ENCODE peak calls at places on chromosomes 11 and 22, in eight cellular contexts. U, D, G, Y, J, Q, A and C are unnamed samples. For H3K4me1, the result is how much of the 10 kb centered on the place peaks cover.

GRCh38 chr11:9206496-9206895 is 58.7 kb downstream of the DENND5A start:
- DNase-seq in Q (no peak), G (no peak), A (no peak), D (no peak), J (no peak), U (no peak), Y (no peak), C (no peak)

GRCh38 chr11:61815790-61816735 is 740 bp downstream of the FADS1 start:
- DNase-seq in A (peak), J (peak), D (peak), G (peak), U (peak), Q (peak), Y (peak), C (no peak)

GRCh38 chr22:30220338-30221009 is 26.1 kb downstream of the LIF start:
- DNase-seq in J (no peak), D (no peak), U (no peak), Q (no peak), G (no peak), A (no peak), Y (no peak), C (no peak)

GRCh38 chr11:45654741-45655283 is 10.6 kb downstream of the CHST1 start:
- DNase-seq in Q (peak), A (no peak), D (no peak), J (no peak), Y (no peak), G (no peak), U (no peak), C (no peak)

GRCh38 chr11:70331901-70332300 is 61.4 kb downstream of the PPFIA1 start:
- DNase-seq in A (no peak), Q (peak), U (no peak), J (no peak), G (no peak), D (no peak), Y (no peak), C (no peak)

GRCh38 chr22:24416611-24417010 is 10.8 kb upstream of the ADORA2A start:
- DNase-seq in U (no peak), G (no peak), Q (no peak), Y (no peak), A (no peak), J (no peak), D (no peak), C (no peak)

GRCh38 chr11:126405374-126405773 is 49.9 kb downstream of the ST3GAL4 start:
- DNase-seq in U (no peak), Y (peak), G (no peak), D (no peak), J (peak), Q (no peak), A (peak), C (no peak)

GRCh38 chr11:45674481-45675190 is 9.2 kb upstream of the CHST1 start:
- DNase-seq in Y (no peak), U (no peak), Q (no peak), J (no peak), G (no peak), A (no peak), D (no peak), C (no peak)

GRCh38 chr11:79353706-79354105 is 87.1 kb downstream of the TENM4 start:
- DNase-seq in D (no peak), Y (no peak), U (no peak), J (no peak), A (no peak), G (no peak), Q (no peak), C (no peak)

GRCh38 chr11:82980292-82980691 is 78.8 kb downstream of the DDIAS start:
- DNase-seq in A (peak), J (no peak), G (no peak), Q (no peak), D (no peak), U (no peak), Y (no peak), C (peak)

GRCh38 chr22:36977401-36977861 is 41.8 kb downstream of the TST start:
- DNase-seq in D (no peak), Y (peak), U (peak), Q (no peak), A (no peak), G (peak), J (peak), C (peak)

GRCh38 chr22:46201059-46201757 is 48.9 kb downstream of the CDPF1 start:
- DNase-seq in Y (no peak), U (peak), A (peak), Q (no peak), G (no peak), J (no peak), D (no peak), C (no peak)

GRCh38 chr22:41845380-41846267 is 12.7 kb downstream of the SREBF2 start:
- DNase-seq in Q (no peak), U (no peak), G (no peak), J (no peak), A (no peak), D (no peak), Y (peak), C (no peak)

GRCh38 chr11:64649304-64649703 is 58.3 kb downstream of the SLC22A12 start:
- DNase-seq in A (peak), G (no peak), D (no peak), Q (no peak), J (peak), Y (no peak), U (no peak), C (no peak)

GRCh38 chr11:11856638-11857037 is 14.9 kb downstream of the USP47 start:
- DNase-seq in D (no peak), U (no peak), A (no peak), Q (no peak), J (no peak), Y (no peak), G (no peak), C (no peak)
- H3K4me1 ChIP-seq in D (half or more), U (under half), A (under half), Q (under half), J (under half), Y (under half), G (under half), C (under half)

GRCh38 chr11:44011797-44012196 is 36.0 kb upstream of the ACCSL start:
- DNase-seq in A (no peak), U (no peak), D (no peak), G (no peak), J (no peak), Q (peak), Y (no peak), C (no peak)
- H3K4me1 ChIP-seq in A (under half), U (under half), D (under half), G (under half), J (under half), Q (half or more), Y (under half), C (under half)

GRCh38 chr11:7522546-7522945 is 8.7 kb downstream of the PPFIBP2 start:
- DNase-seq in U (no peak), D (no peak), J (no peak), Y (no peak), Q (no peak), A (no peak), G (no peak), C (no peak)
- H3K4me1 ChIP-seq in U (under half), D (under half), J (under half), Y (under half), Q (under half), A (under half), G (under half), C (under half)

DNA sequence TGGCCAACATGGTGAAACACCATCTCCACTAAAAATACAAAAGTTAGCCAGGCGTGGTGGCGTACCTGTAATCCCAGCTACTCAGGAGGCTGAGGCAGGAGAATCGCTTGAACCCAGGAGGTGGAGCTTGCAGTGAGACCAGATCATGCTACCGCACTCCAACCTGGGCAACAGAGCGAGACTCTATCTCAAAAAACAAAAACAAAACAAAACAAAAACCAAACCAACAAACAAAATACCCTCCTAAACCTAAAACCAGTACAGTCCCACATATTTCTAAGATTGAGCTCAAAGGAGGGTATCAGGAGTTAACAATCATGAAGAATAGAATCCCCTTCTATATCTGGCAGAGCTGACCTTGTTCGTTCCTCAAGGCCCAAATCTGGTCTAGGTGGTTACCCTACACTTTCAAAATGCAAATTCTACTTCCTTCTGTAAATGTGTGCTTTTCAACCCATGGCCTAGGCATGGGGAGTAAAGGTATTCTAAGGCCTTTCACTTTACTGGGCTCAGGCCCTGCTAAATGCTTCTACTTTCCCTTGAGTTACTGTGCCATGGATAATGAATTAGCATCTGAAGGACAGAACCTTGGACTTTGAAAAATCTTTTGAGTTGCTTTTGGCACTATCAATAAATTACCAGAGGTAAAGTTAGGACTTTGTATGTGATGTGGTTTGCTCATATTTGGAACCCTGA is 10.4 kb upstream of the PPP2R1B start:
- DNase-seq in G (no peak), Q (no peak), U (no peak), Y (no peak), D (no peak), A (no peak), J (no peak), C (no peak)
- H3K4me1 ChIP-seq in G (under half), Q (under half), U (under half), Y (under half), D (under half), A (under half), J (under half), C (under half)

DNA sequence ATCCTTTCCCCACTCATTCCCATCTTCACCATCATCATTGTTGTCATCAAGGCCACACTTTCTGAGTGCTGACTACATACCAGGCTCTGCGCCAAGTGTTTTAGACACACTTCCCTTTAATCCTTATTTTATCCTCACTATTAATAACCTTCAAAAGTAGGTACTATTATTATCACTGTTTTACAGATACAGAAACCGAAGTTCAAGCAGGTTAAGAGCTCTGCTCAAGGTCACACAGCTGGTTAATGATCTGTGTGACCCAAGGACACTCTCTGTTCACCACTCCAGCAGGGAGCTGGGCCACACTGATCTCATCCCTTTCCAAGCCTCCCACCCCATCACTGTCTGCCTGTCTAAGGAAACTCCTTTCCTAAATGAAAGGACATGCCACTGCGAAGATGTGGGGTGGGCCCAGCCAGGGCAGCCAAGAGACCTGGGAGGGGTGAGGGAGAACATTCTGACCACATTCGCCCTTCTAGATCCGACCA is 17.2 kb upstream of the TSKU start:
- DNase-seq in A (no peak), J (no peak), D (no peak), Q (no peak), U (no peak), Y (no peak), G (no peak), C (no peak)
- H3K4me1 ChIP-seq in A (under half), J (half or more), D (half or more), Q (under half), U (under half), Y (under half), G (under half), C (under half)